ENCODE peak calls at places on chromosome 14, in eight cellular contexts. L is heart right ventricle, Z is WERI-Rb-1, R is uterus, G is ovary, E is kidney, X is psoas muscle, J is body of pancreas. S is an unnamed sample.

GRCh38 chr14:37063467-37064240 is 108.8 kb downstream of the SLC25A21 start:
- DNase-seq in E (no peak), L (no peak), R (no peak), Z (no peak), X (no peak), G (no peak), J (no peak), S (no peak)

GRCh38 chr14:72554994-72555608 is 338.8 kb downstream of the DPF3 start:
- DNase-seq in E (no peak), G (no peak), L (no peak), X (no peak), Z (peak; percentile 25), J (no peak), R (no peak), S (no peak)

GRCh38 chr14:23076785-23077408 is 18.0 kb downstream of the ACIN1 start:
- DNase-seq in R (no peak), G (no peak), E (no peak), X (no peak), Z (no peak), J (no peak), L (no peak), S (no peak)

GRCh38 chr14:82565825-82566224 is 1032.2 kb upstream of the SEL1L start:
- DNase-seq in X (no peak), L (no peak), G (no peak), E (no peak), R (no peak), Z (no peak), J (no peak), S (no peak)

GRCh38 chr14:70086685-70087379 is 101.9 kb downstream of the SLC8A3 start:
- DNase-seq in E (no peak), L (no peak), R (no peak), J (peak; percentile 31), Z (peak; percentile 28), G (no peak), X (no peak), S (no peak)

GRCh38 chr14:95313707-95314106 is 6.0 kb downstream of the CLMN start:
- DNase-seq in Z (no peak), J (peak; percentile 49), E (peak; percentile 93), L (peak; percentile 59), R (peak; percentile 84), X (peak; percentile 73), G (peak; percentile 68), S (peak; percentile 85)

GRCh38 chr14:90519262-90519920 is 122.6 kb downstream of the CALM1 start:
- DNase-seq in J (no peak), Z (no peak), R (no peak), X (no peak), E (no peak), L (no peak), G (no peak), S (no peak)

GRCh38 chr14:93105362-93105761 is 10.4 kb downstream of the ITPK1 start:
- DNase-seq in Z (no peak), E (no peak), L (no peak), J (no peak), R (peak; percentile 58), X (peak; percentile 70), G (no peak), S (no peak)

GRCh38 chr14:23186913-23187654 is 3.6 kb upstream of the SLC7A8 start:
- DNase-seq in X (no peak), E (no peak), G (peak; percentile 75), L (no peak), Z (peak; percentile 30), R (peak; percentile 69), J (peak; percentile 66), S (no peak)

GRCh38 chr14:23544511-23545447 is 6.8 kb downstream of the ZFHX2 start:
- DNase-seq in G (no peak), Z (no peak), L (peak; percentile 62), E (peak; percentile 90), J (no peak), X (peak; percentile 83), R (no peak), S (no peak)

DNA sequence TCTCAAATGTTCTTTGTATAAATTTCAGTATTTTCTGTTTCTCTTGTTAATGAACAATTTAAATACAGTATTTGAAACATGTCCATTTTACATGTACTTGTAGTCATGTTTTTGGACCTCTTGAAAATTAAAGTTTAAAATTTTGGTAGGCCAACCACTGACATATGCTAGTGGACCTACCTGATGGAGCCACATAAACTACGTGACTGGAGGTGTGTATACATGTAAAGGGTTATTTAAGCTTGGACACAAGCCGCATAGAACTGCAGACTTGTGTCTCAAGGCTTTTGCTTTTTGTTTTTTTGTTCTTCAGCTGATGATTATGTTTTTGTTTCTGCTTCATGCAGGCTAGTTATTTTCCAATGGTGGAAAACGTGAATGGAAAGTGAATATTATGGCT is 568.5 kb upstream of the MDGA2 start:
- DNase-seq in X (no peak), R (no peak), G (no peak), L (no peak), J (no peak), Z (no peak), E (no peak), S (no peak)
- TF ChIP-seq CTCF in X (no peak), R (no peak), G (no peak), L (no peak), J (no peak), Z (no peak), E (no peak), S (no peak)

GRCh38 chr14:77024171-77024627 is 4.3 kb downstream of the IRF2BPL start:
- DNase-seq in E (no peak), Z (no peak), X (no peak), J (peak; percentile 61), R (peak; percentile 49), L (no peak), G (peak; percentile 53), S (no peak)

GRCh38 chr14:77026166-77026929 is 2.2 kb downstream of the IRF2BPL start:
- DNase-seq in R (peak; percentile 54), X (peak; percentile 71), L (peak; percentile 52), E (peak; percentile 87), J (peak; percentile 52), G (peak; percentile 52), Z (no peak), S (no peak)

GRCh38 chr14:77022219-77022852 is 6.2 kb downstream of the IRF2BPL start:
- DNase-seq in R (no peak), E (no peak), L (no peak), G (no peak), Z (no peak), X (no peak), J (peak; percentile 38), S (no peak)

GRCh38 chr14:77025744-77026165 is 2.8 kb downstream of the IRF2BPL start:
- DNase-seq in J (peak; percentile 45), X (no peak), Z (no peak), R (no peak), E (peak; percentile 84), L (no peak), G (peak; percentile 36), S (no peak)

DNA sequence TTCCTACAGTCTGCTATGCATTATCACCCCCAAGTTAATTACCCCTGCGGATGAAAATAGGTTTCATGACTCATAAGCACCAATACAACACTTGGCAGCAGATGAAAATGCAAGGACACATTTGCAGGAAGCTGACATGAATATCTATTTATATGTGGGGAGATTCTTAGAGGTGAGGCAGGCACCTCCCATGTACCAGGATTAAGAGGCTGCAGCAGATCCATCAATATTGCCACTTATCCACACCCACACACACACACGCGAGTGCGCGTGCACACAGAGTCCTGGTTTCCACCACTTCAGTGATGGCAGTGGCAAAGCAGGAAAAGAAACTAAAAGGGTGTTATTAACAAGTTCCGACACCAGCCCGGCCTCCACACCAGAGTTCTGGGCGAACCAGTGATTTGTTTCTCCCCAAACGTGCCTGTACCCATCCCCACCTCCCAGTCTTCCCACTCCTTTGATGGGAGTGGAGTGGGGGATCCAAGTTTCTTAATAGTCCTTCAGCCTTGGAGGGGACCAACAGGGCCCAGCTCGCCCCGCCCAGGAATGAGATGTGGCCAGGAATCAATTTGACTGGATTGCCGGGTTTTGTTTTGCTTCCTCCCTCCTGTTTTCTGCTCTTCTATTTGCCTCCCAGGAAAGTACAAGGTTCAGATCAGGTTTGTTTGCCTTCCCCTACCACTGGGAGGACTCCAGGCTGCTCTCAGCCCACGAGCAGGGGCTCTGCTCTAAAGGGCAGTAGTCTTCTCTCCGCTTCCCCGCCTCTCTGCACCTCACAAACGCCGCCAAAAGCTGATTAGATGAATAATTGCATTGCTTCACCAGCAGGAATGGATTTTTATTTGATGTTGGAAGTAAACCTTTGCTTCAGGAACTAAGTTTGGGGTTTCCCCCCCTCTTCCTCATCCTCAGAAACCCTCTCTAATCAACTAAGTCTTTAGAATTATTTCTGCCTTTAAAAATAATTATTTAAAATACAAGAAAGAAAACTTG is 5.2 kb downstream of the IRF2BPL start:
- DNase-seq in X (no peak), L (no peak), R (peak; percentile 82), Z (no peak), J (peak; percentile 75), E (no peak), G (peak; percentile 78), S (no peak)
- H3K27ac ChIP-seq in X (peak overlapping the region; percentile 82), L (peak overlapping the region; percentile 100), R (peak overlapping the region; percentile 100), Z (peak overlapping the region; percentile 20), J (peak overlapping the region; percentile 89), E (peak overlapping the region; percentile 43), G (peak overlapping the region; percentile 54), S (peak overlapping the region; percentile 71)

DNA sequence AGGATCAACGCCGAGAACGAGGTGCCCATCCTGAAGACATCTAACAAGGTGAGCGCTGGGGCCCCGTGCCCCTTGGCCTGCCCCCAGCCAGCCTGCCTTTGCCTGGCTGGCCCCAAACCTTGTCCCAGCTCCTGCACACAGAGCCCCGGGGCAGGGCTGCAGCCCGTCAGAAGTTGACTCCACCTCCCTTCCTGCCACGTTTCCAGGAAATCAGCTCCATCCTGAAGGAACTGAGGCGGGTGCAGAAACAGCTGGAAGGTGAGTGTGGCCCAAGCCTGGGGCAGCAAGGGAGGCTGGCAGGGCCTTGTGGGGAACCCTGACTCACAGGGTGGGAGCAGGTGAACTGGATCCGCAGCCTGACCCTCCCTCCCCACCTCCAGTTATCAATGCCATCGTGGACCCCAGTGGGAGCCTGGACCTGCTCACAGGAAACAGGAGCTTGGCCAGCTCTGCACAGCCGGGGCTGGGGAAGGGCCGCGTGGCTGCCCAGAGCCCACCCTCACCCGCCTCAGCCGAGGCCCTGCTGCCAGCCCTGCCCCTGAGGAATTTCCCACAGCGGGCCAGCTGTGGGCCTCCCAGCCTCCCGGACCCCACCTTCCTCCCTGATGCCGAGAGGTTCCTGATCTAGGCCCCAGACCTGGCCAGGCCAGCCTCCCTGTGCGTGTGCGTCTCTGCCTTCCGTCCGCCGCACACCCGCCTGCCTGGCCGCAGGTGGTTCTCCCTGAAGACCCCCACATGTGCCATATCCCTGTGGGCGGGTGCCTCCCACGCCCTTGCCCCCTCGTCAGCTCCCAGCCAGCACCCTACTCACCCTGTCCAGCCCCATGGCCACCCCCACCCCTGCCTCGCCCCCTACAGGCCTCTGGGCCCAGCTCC is 29.5 kb downstream of the CEP170B start:
- DNase-seq in Z (no peak), E (peak; percentile 80), J (peak; percentile 11), R (peak; percentile 15), G (no peak), L (peak; percentile 19), X (peak; percentile 44), S (peak; percentile 65)
- TF ChIP-seq CTCF in Z (no peak), E (no peak), J (no peak), R (no peak), G (no peak), L (no peak), X (no peak), S (no peak)

GRCh38 chr14:33758545-33758944 is 192.3 kb downstream of the EGLN3 start:
- DNase-seq in E (no peak), L (no peak), R (no peak), Z (no peak), G (no peak), X (no peak), J (no peak), S (no peak)

GRCh38 chr14:33756833-33757232 is 194.0 kb downstream of the EGLN3 start:
- DNase-seq in G (no peak), L (no peak), X (no peak), J (no peak), R (no peak), E (no peak), Z (no peak), S (no peak)

GRCh38 chr14:33755358-33755757 is 195.5 kb downstream of the EGLN3 start:
- DNase-seq in G (no peak), E (no peak), R (no peak), X (no peak), J (no peak), L (no peak), Z (no peak), S (no peak)

GRCh38 chr14:33754264-33754663 is 196.6 kb downstream of the EGLN3 start:
- DNase-seq in L (no peak), Z (no peak), J (no peak), X (no peak), G (no peak), R (no peak), E (no peak), S (no peak)
- H3K27ac ChIP-seq in L (no peak overlapping the region), Z (no peak overlapping the region), J (no peak overlapping the region), X (no peak overlapping the region), G (no peak overlapping the region), R (no peak overlapping the region), E (no peak overlapping the region), S (no peak overlapping the region)